ENCODE peak calls at places on chromosomes 4 and X, in nine cellular contexts. O, W, J, Q, X, M, R, V and B are unnamed samples.

GRCh38 chrX:30702736-30703135 is 49.5 kb downstream of the GK start:
- DNase-seq in M (no peak), X (no peak), J (no peak), O (no peak), W (peak), R (no peak), Q (no peak), V (no peak), B (peak)

GRCh38 chrX:35150052-35150451 is 207.5 kb downstream of the FAM47B start:
- DNase-seq in V (no peak), W (no peak), J (no peak), Q (no peak), M (no peak), X (no peak), O (no peak), R (no peak), B (no peak)

GRCh38 chr4:145734576-145735329 is 54.8 kb downstream of the C4orf51 start:
- DNase-seq in O (no peak), V (no peak), W (peak), J (no peak), X (no peak), R (no peak), Q (peak), M (no peak), B (peak)

GRCh38 chr4:102564399-102564921 is 63.3 kb downstream of the NFKB1 start:
- DNase-seq in J (no peak), X (peak), W (peak), M (no peak), V (no peak), Q (no peak), O (no peak), R (no peak), B (no peak)

GRCh38 chrX:135543924-135544323 is 23.5 kb downstream of the INTS6L start:
- DNase-seq in V (no peak), X (no peak), R (no peak), Q (no peak), J (peak), O (peak), W (no peak), M (no peak), B (no peak)

GRCh38 chrX:54066841-54067240 is 22.6 kb upstream of the PHF8 start:
- DNase-seq in J (no peak), R (no peak), W (peak), M (no peak), X (no peak), V (no peak), O (no peak), Q (no peak), B (peak)

GRCh38 chr4:924107-925096 is 7.7 kb downstream of the GAK start:
- DNase-seq in V (no peak), J (peak), W (no peak), Q (no peak), X (peak), M (no peak), R (peak), O (no peak), B (no peak)

GRCh38 chr4:8694651-8695151 is 102.1 kb downstream of the CPZ start:
- DNase-seq in X (no peak), Q (no peak), M (no peak), O (no peak), R (no peak), J (no peak), W (no peak), V (no peak), B (no peak)

GRCh38 chr4:72323227-72323626 is 245.8 kb downstream of the ADAMTS3 start:
- DNase-seq in Q (no peak), V (no peak), M (no peak), J (no peak), W (no peak), O (no peak), X (no peak), R (no peak), B (no peak)

GRCh38 chrX:67673741-67674274 is 130.0 kb downstream of the AR start:
- DNase-seq in R (no peak), V (no peak), O (no peak), M (no peak), J (no peak), X (no peak), W (no peak), Q (no peak), B (no peak)

GRCh38 chr4:172515266-172515879 is 653.2 kb upstream of the GALNT7 start:
- DNase-seq in R (no peak), Q (no peak), M (no peak), X (no peak), V (no peak), J (no peak), O (peak), W (no peak), B (no peak)

GRCh38 chr4:156294577-156294976 is 340.9 kb upstream of the CTSO start:
- DNase-seq in X (no peak), O (peak), M (no peak), J (no peak), Q (peak), W (peak), R (no peak), V (no peak), B (no peak)

GRCh38 chr4:56757270-56757746 is 64.2 kb downstream of the SPINK2 start:
- DNase-seq in J (peak), Q (no peak), R (peak), V (peak), M (no peak), W (peak), X (peak), O (no peak), B (no peak)

GRCh38 chr4:63211377-63211776 is 1197.9 kb downstream of the TECRL start:
- DNase-seq in R (no peak), Q (no peak), V (no peak), M (no peak), J (no peak), O (no peak), X (no peak), W (no peak), B (no peak)

GRCh38 chrX:72475952-72476668 is 96.5 kb downstream of the HDAC8 start:
- DNase-seq in M (no peak), X (no peak), R (no peak), J (no peak), O (no peak), Q (no peak), W (no peak), V (no peak), B (no peak)

GRCh38 chrX:119783026-119783425 is 8.4 kb downstream of the RPL39 start:
- DNase-seq in W (no peak), J (no peak), M (no peak), X (no peak), R (no peak), Q (no peak), O (no peak), V (no peak), B (no peak)

DNA sequence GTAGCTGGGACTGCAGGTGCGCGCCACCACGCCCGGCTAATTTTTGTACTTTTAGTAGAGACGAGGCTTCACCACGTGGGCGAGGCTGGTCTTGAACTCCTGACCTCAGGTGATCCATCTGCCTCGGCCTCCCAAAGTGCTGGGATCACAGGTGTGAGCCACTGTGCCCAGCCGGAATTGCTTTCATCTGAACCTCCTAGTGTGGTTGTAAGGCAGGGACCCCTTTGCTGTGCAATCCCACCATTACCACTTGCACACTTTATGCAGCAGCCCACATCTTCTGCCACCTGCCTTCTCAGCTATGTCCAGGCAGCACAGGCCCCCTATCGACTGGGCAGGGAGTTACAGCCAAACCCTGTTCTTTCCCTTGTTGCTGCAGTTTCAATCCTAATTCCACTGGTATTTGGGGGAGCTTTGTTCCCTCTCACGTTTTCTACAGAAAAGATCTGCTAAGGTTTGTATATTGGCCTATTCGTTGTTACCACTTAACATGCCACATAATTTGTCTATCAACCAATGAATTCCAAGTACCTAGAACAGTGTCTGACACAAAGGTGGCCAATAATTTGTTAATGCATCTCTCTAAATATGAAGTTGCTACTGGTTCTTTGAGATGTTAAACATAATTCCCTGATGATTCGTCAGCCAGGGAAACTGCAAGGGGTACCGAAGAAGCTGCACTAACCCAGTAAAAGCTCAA is 6.5 kb downstream of the RPL39 start:
- DNase-seq in Q (peak), R (peak), V (peak), M (peak), J (peak), X (no peak), W (peak), O (peak), B (no peak)
- TF ChIP-seq CTCF in Q (peak), R (peak), V (peak), M (peak), J (peak), X (peak), W (peak), O (peak), B (peak)

GRCh38 chrX:9682456-9682855 is 83.2 kb downstream of the GPR143 start:
- DNase-seq in X (no peak), O (peak), W (peak), J (no peak), M (no peak), V (no peak), R (no peak), Q (no peak), B (no peak)
- TF ChIP-seq CTCF in X (no peak), O (peak), W (peak), J (no peak), M (no peak), V (no peak), R (no peak), Q (no peak), B (peak)

DNA sequence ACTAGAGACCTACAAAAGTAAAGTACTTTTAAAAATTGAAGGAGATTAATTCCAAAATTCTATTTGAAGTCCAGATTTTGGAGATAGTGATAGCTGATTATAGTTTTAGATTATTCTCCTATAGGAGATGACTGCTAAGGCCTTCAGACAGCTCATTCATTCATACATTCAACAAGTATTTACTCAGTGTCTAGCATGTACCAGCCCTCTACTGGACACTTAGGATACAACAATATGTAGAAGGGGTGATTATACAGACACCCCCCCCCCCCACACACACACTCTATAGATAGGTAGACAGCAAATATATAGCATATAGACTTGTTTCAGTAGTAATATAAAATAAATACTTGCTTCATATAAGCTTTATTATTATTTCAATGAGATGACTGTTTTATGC is 60.4 kb upstream of the TAF9B start:
- DNase-seq in O (peak), R (no peak), V (no peak), W (no peak), J (no peak), M (no peak), X (peak), Q (no peak), B (no peak)
- TF ChIP-seq CTCF in O (no peak), R (peak), V (peak), W (peak), J (peak), M (peak), X (peak), Q (no peak), B (peak)

GRCh38 chr4:113636438-113636818 is 125.1 kb downstream of the CAMK2D start:
- DNase-seq in J (peak), V (no peak), W (no peak), M (no peak), X (peak), O (peak), R (no peak), Q (no peak), B (no peak)
- TF ChIP-seq CTCF in J (peak), V (peak), W (no peak), M (no peak), X (peak), O (peak), R (peak), Q (no peak), B (no peak)